ENCODE peak calls at places on chromosome 18, in ten cellular contexts. O, G, J, H, Q, W, A, V, B and E are unnamed samples.

GRCh38 chr18:79681484-79682387 is 2.1 kb downstream of the CTDP1 start:
- DNase-seq in V (peak), A (no peak), O (no peak), B (no peak), H (no peak), Q (no peak), J (peak), G (no peak), W (no peak), E (no peak)

GRCh38 chr18:23453657-23454011 is 547 bp downstream of the RIOK3 start:
- DNase-seq in A (peak), J (peak), B (no peak), H (no peak), Q (no peak), O (no peak), W (no peak), V (no peak), G (peak), E (no peak)

GRCh38 chr18:48367557-48367956 is 41.6 kb downstream of the ZBTB7C start:
- DNase-seq in V (no peak), B (no peak), H (no peak), O (no peak), A (no peak), J (no peak), Q (no peak), G (no peak), W (no peak), E (no peak)

GRCh38 chr18:31819106-31819924 is 58.6 kb upstream of the SLC25A52 start:
- DNase-seq in B (peak), Q (no peak), W (no peak), O (no peak), H (peak), V (no peak), A (peak), G (peak), J (no peak), E (peak)

GRCh38 chr18:61637905-61638304 is 254.9 kb downstream of the RNF152 start:
- DNase-seq in H (no peak), A (no peak), J (no peak), W (no peak), V (peak), G (no peak), Q (no peak), B (no peak), O (no peak), E (no peak)

GRCh38 chr18:22503803-22504202 is 86.1 kb upstream of the CTAGE1 start:
- DNase-seq in Q (no peak), H (no peak), W (no peak), V (no peak), G (peak), J (no peak), A (peak), B (no peak), O (no peak), E (no peak)

GRCh38 chr18:55494899-55495298 is 93.1 kb downstream of the TCF4 start:
- DNase-seq in V (no peak), Q (no peak), J (no peak), B (no peak), W (no peak), A (no peak), H (no peak), O (no peak), G (peak), E (no peak)

GRCh38 chr18:28905509-28905908 is 728.6 kb upstream of the CDH2 start:
- DNase-seq in Q (no peak), W (no peak), A (no peak), B (no peak), O (no peak), G (peak), V (no peak), H (peak), J (no peak), E (no peak)

GRCh38 chr18:9323750-9324445 is 10.7 kb upstream of the TWSG1 start:
- DNase-seq in A (no peak), H (no peak), Q (no peak), W (no peak), G (peak), B (no peak), O (no peak), J (no peak), V (no peak), E (no peak)

GRCh38 chr18:58929206-58929605 is 64.5 kb downstream of the ZNF532 start:
- DNase-seq in A (no peak), W (no peak), B (no peak), V (no peak), O (no peak), G (no peak), J (no peak), H (no peak), Q (no peak), E (no peak)

GRCh38 chr18:78085241-78086185 is 835.9 kb downstream of the GALR1 start:
- DNase-seq in O (no peak), Q (no peak), V (no peak), H (no peak), B (no peak), A (no peak), J (no peak), G (no peak), W (no peak), E (no peak)

GRCh38 chr18:512957-513356 is 12.5 kb upstream of the COLEC12 start:
- DNase-seq in A (no peak), H (no peak), V (no peak), Q (no peak), B (no peak), J (no peak), O (no peak), W (no peak), G (no peak), E (no peak)

GRCh38 chr18:9661564-9661963 is 46.5 kb upstream of the RAB31 start:
- DNase-seq in J (no peak), Q (no peak), W (no peak), H (no peak), A (peak), G (peak), B (no peak), O (no peak), V (no peak), E (no peak)

GRCh38 chr18:70366174-70366573 is 77.3 kb downstream of the SOCS6 start:
- DNase-seq in B (no peak), Q (no peak), W (no peak), J (no peak), H (no peak), O (no peak), G (no peak), V (no peak), A (no peak), E (no peak)

GRCh38 chr18:7512326-7512725 is 54.8 kb upstream of the PTPRM start:
- DNase-seq in O (no peak), H (no peak), A (no peak), G (no peak), Q (no peak), J (no peak), W (no peak), V (no peak), B (no peak), E (no peak)